ENCODE peak calls at places on chromosomes 16 and 17, in seven cellular contexts. G, P, C, B, O, Q and I are unnamed samples.

GRCh38 chr17:74542727-74543383 is 3.1 kb downstream of the CD300C start:
- DNase-seq in P (no peak), O (no peak), Q (no peak), G (peak; percentile 15), C (no peak), B (no peak), I (no peak)

GRCh38 chr16:48559462-48560211 is 50.3 kb downstream of the N4BP1 start:
- DNase-seq in O (peak; percentile 60), C (peak; percentile 18), B (no peak), G (no peak), Q (no peak), P (no peak), I (no peak)

GRCh38 chr17:17921192-17922082 is 50.8 kb downstream of the TOM1L2 start:
- DNase-seq in O (no peak), B (no peak), Q (no peak), P (peak; percentile 64), G (no peak), C (peak; percentile 90), I (no peak)

GRCh38 chr17:8002646-8003593 is 505 bp downstream of the GUCY2D start:
- DNase-seq in G (no peak), P (no peak), C (no peak), B (no peak), O (no peak), Q (no peak), I (no peak)

GRCh38 chr16:1871974-1872635 is at the start of gene MEIOB:
- DNase-seq in B (no peak), P (peak; percentile 44), O (no peak), Q (peak; percentile 35), C (no peak), G (peak; percentile 59), I (peak; percentile 29)

GRCh38 chr16:84303023-84303422 is 8.3 kb downstream of the WFDC1 start:
- DNase-seq in C (peak; percentile 73), P (peak; percentile 40), B (no peak), O (peak; percentile 17), G (no peak), Q (no peak), I (no peak)

GRCh38 chr17:77425791-77426641 is 285.2 kb downstream of the SEC14L1 start:
- DNase-seq in P (peak; percentile 90), G (no peak), Q (peak; percentile 83), B (no peak), O (peak; percentile 55), C (peak; percentile 87), I (peak; percentile 39)

GRCh38 chr16:6019490-6019991 is 921.9 kb upstream of the EEF2KMT start:
- DNase-seq in P (no peak), O (no peak), Q (no peak), G (no peak), B (no peak), C (no peak), I (no peak)

GRCh38 chr16:15616068-15616467 is 26.9 kb downstream of the MARF1 start:
- DNase-seq in P (no peak), Q (no peak), O (no peak), G (no peak), B (no peak), C (no peak), I (no peak)

GRCh38 chr17:44987194-44987882 is 19.2 kb upstream of the C1QL1 start:
- DNase-seq in O (no peak), C (no peak), B (no peak), P (no peak), Q (no peak), G (no peak), I (no peak)

GRCh38 chr16:46555981-46556380 is 65.2 kb downstream of the SHCBP1 start:
- DNase-seq in Q (no peak), B (no peak), G (no peak), C (peak; percentile 54), P (no peak), O (no peak), I (no peak)

GRCh38 chr17:30336369-30337171 is 2.7 kb upstream of the TMIGD1 start:
- DNase-seq in Q (no peak), G (no peak), B (peak; percentile 74), C (peak; percentile 59), O (peak; percentile 91), P (peak; percentile 82), I (peak; percentile 37)

GRCh38 chr16:47970291-47970931 is 185.4 kb downstream of the ABCC12 start:
- DNase-seq in O (peak; percentile 82), Q (no peak), B (no peak), P (peak; percentile 83), C (peak; percentile 47), G (no peak), I (no peak)

GRCh38 chr16:193441-193840 is 13.2 kb downstream of the HBQ1 start:
- DNase-seq in B (no peak), O (no peak), P (no peak), G (no peak), Q (no peak), C (no peak), I (no peak)

GRCh38 chr16:68843482-68844210 is at the start of gene TANGO6:
- DNase-seq in G (peak; percentile 87), Q (peak; percentile 84), P (peak; percentile 90), C (peak; percentile 68), B (peak; percentile 93), O (peak; percentile 96), I (peak; percentile 84)

GRCh38 chr16:23035240-23035639 is 114.0 kb downstream of the USP31 start:
- DNase-seq in G (no peak), Q (no peak), P (no peak), B (no peak), C (no peak), O (no peak), I (no peak)

GRCh38 chr16:63037761-63038562 is 1001.7 kb upstream of the CDH8 start:
- DNase-seq in Q (no peak), B (no peak), P (no peak), O (no peak), G (no peak), C (no peak), I (no peak)
- H3K9me3 ChIP-seq in Q (no peaks in the 10 kb centered on the region), B (no peaks in the 10 kb centered on the region), P (no peaks in the 10 kb centered on the region), O (no peaks in the 10 kb centered on the region), G (no peaks in the 10 kb centered on the region), C (peaks cover 9% of the 10 kb centered on the region), I (no peaks in the 10 kb centered on the region)

GRCh38 chr16:72637306-72637705 is 410.6 kb downstream of the ZFHX3 start:
- DNase-seq in P (peak; percentile 45), G (no peak), B (no peak), O (no peak), Q (peak; percentile 18), C (peak; percentile 77), I (no peak)

GRCh38 chr16:72635694-72636093 is 412.2 kb downstream of the ZFHX3 start:
- DNase-seq in P (no peak), O (no peak), G (no peak), B (no peak), Q (no peak), C (no peak), I (no peak)

GRCh38 chr16:72635104-72635503 is 412.8 kb downstream of the ZFHX3 start:
- DNase-seq in G (no peak), O (no peak), B (no peak), P (no peak), C (peak; percentile 2), Q (no peak), I (no peak)

GRCh38 chr16:72644911-72645310 is 403.0 kb downstream of the ZFHX3 start:
- DNase-seq in O (no peak), Q (no peak), P (no peak), B (no peak), G (no peak), C (no peak), I (no peak)

GRCh38 chr16:72639494-72639893 is 408.4 kb downstream of the ZFHX3 start:
- DNase-seq in P (no peak), Q (no peak), O (no peak), B (no peak), C (no peak), G (no peak), I (no peak)
- H3K9me3 ChIP-seq in P (peaks cover 12% of the 10 kb centered on the region), Q (peaks cover 9% of the 10 kb centered on the region), O (no peaks in the 10 kb centered on the region), B (no peaks in the 10 kb centered on the region), C (peaks cover 3% of the 10 kb centered on the region), G (peaks cover 15% of the 10 kb centered on the region), I (peaks cover 8% of the 10 kb centered on the region)

DNA sequence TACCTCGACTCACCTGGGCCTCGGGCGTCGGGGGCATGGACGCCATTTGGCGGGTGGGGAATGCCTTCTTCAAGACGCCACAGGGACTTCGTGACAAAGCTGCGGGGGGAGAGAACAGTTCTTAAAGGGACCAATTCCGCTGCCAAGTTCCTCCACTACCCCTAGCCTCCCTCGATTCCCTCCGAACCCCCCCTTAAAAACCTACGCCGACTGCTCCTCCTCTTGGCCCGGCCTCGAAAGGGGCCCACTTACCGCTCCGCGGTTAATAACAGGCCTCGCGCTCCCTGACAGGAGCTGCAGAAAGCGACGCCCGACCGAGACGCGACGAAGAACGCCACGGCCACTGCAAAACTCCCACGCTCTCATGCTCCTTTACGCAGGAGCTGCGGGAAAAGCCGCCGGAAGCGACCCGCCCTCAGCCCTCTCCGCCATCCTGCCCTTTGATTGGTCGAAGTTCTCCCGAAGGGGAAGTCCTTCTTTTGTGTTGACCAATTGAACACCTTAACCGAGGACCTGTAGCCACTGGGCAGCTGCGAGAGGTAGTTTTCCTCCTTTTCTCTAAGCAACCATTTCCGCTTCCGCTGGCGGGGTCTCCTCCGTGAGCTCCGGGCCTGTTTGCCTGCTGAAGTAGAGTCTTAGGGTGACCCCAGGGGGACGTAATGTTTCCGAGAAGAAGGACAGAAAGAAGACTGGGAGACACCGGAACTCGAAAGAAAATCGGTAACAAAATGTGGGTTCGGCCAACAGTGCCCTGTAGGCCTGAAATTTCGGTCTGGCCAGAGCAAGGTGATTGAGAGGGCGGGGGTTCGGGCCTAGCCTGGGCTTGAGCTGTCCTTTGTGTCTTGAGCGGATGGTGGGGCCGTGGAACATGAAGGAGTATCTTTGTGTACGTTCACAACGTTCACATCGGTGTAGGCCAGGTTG is at the start of the genes NAA60 and ZNF597:
- DNase-seq in C (peak; percentile 93), G (peak; percentile 80), P (peak; percentile 91), B (peak; percentile 84), Q (peak; percentile 80), O (peak; percentile 94), I (peak; percentile 60)
- H3K9me3 ChIP-seq in C (no peaks in the 10 kb centered on the region), G (no peaks in the 10 kb centered on the region), P (peaks cover 7% of the 10 kb centered on the region), B (no peaks in the 10 kb centered on the region), Q (no peaks in the 10 kb centered on the region), O (no peaks in the 10 kb centered on the region), I (no peaks in the 10 kb centered on the region)

DNA sequence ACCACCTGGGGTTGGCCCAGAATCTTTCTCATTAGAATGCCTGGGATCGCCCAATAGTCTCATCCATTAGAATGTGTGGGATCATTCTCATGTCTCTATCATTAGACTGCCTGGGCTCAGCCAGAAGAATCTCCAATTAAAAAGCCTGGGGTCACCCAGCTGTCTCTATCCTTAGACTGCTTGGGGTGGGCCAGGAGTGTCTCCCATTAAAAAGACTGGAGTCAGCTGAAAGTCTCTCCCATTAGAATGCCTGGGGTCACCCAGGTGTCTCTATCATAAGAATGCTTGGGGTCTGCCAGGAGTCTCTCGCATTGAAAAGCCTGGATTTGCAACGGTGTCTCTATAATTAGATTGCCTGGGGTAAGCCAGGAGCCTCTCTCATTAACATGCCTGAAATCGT is 2225.7 kb downstream of the TP53TG3F start:
- DNase-seq in G (no peak), Q (no peak), B (no peak), P (no peak), C (no peak), O (no peak), I (no peak)
- H3K9me3 ChIP-seq in G (peaks cover 26% of the 10 kb centered on the region), Q (no peaks in the 10 kb centered on the region), B (peaks cover 6% of the 10 kb centered on the region), P (no peaks in the 10 kb centered on the region), C (peaks cover 12% of the 10 kb centered on the region), O (peaks cover 23% of the 10 kb centered on the region), I (peaks cover 5% of the 10 kb centered on the region)

DNA sequence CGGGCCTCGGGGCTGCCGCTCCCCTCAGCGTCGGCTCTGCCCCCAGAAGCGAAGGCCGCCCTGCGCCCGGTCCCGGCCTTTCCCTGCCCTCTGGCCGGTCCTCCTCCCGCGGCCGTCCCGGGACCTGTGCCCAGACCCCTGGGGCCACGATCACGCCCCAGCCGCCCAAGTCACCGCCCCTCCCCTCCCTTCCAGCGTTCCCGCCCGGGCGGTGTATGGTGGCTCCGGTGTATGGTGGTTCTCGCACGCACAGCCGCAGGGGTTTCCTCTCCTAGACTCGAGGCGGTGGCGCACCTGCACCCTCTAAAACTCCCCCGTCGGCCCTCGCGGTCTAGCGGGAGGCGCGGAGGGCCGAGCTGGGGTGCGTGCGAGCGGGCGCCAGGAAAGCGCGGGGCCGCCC is 10.0 kb downstream of the TIGD7 start:
- DNase-seq in P (no peak), G (no peak), O (no peak), C (no peak), B (no peak), Q (no peak), I (no peak)
- H3K9me3 ChIP-seq in P (peaks cover 41% of the 10 kb centered on the region), G (peaks cover 58% of the 10 kb centered on the region), O (peaks cover 37% of the 10 kb centered on the region), C (peaks cover 62% of the 10 kb centered on the region), B (peaks cover 35% of the 10 kb centered on the region), Q (peaks cover 85% of the 10 kb centered on the region), I (peaks cover 19% of the 10 kb centered on the region)